ENCODE peak calls at places on chromosome X, in six cellular contexts. H is GM23248, G is hepatocyte, W is PC-3, M is mesenchymal stem cell, A is SK-N-SH. E is an unnamed sample. For H3K4me1, the result is how much of the 10 kb centered on the place peaks cover.

GRCh38 chrX:137565921-137566745 is at the start of gene ZIC3:
- DNase-seq in H (peak), G (peak), W (peak), M (peak), A (peak), E (no peak)

GRCh38 chrX:84760560-84760959 is 243.1 kb upstream of the APOOL start:
- DNase-seq in H (no peak), G (no peak), W (no peak), M (no peak), A (no peak), E (no peak)

GRCh38 chrX:107629533-107629909 is 1.2 kb downstream of the PRPS1 start:
- DNase-seq in H (peak), G (peak), W (peak), M (peak), A (peak), E (peak)

GRCh38 chrX:136879001-136879667 is 1.4 kb downstream of the RBMX start:
- DNase-seq in H (peak), G (no peak), W (no peak), M (peak), A (no peak), E (no peak)

GRCh38 chrX:86845101-86845500 is 672.5 kb upstream of the KLHL4 start:
- DNase-seq in H (no peak), G (no peak), W (no peak), M (no peak), A (no peak), E (no peak)

GRCh38 chrX:11386001-11386523 is 92.8 kb downstream of the AMELX start:
- DNase-seq in H (peak), G (peak), W (peak), M (peak), A (no peak), E (no peak)

GRCh38 chrX:86002076-86002896 is 45.1 kb downstream of the CHM start:
- DNase-seq in H (no peak), G (peak), W (peak), M (peak), A (no peak), E (peak)

GRCh38 chrX:52923781-52924241 is 26.7 kb downstream of the FAM156B start:
- DNase-seq in H (peak), G (peak), W (peak), M (peak), A (no peak), E (peak)

GRCh38 chrX:65871671-65872311 is 168.1 kb downstream of the VSIG4 start:
- DNase-seq in H (peak), G (peak), W (peak), M (no peak), A (no peak), E (peak)

GRCh38 chrX:107935200-107935599 is 47.0 kb downstream of the TEX13B start:
- DNase-seq in H (peak), G (no peak), W (peak), M (peak), A (no peak), E (no peak)

GRCh38 chrX:24498181-24498580 is 33.1 kb downstream of the PDK3 start:
- DNase-seq in H (peak), G (peak), W (no peak), M (no peak), A (no peak), E (peak)

GRCh38 chrX:96692454-96692853 is 7.8 kb downstream of the DIAPH2 start:
- DNase-seq in H (peak), G (no peak), W (no peak), M (no peak), A (no peak), E (no peak)

GRCh38 chrX:111375747-111376146 is 36.2 kb downstream of the DCX start:
- DNase-seq in H (peak), G (peak), W (no peak), M (peak), A (no peak), E (no peak)

GRCh38 chrX:118164138-118164537 is 47.5 kb upstream of the KLHL13 start:
- DNase-seq in H (peak), G (no peak), W (peak), M (no peak), A (no peak), E (no peak)

GRCh38 chrX:83508006-83508405 is at the start of gene POU3F4:
- DNase-seq in H (peak), G (no peak), W (no peak), M (no peak), A (no peak), E (no peak)

GRCh38 chrX:38672646-38673045 is 111.3 kb downstream of the TSPAN7 start:
- DNase-seq in H (no peak), G (no peak), W (no peak), M (no peak), A (no peak), E (no peak)

GRCh38 chrX:119008122-119008744 is 33.8 kb downstream of the LONRF3 start:
- DNase-seq in H (peak), G (peak), W (peak), M (peak), A (peak), E (peak)

GRCh38 chrX:7925867-7926472 is 1.2 kb downstream of the PNPLA4 start:
- DNase-seq in H (peak), G (peak), W (peak), M (peak), A (peak), E (peak)

GRCh38 chrX:69221239-69222102 is 56.2 kb upstream of the PJA1 start:
- DNase-seq in H (no peak), G (no peak), W (no peak), M (no peak), A (no peak), E (no peak)

GRCh38 chrX:133191739-133192039 is 26.5 kb downstream of the TFDP3 start:
- DNase-seq in H (no peak), G (no peak), W (peak), M (no peak), A (no peak), E (no peak)

GRCh38 chrX:136909119-136909705 is 28.7 kb upstream of the RBMX start:
- DNase-seq in H (peak), G (peak), W (peak), M (peak), A (peak), E (peak)

GRCh38 chrX:115940348-115940747 is 230.2 kb upstream of the AGTR2 start:
- DNase-seq in H (no peak), G (no peak), W (no peak), M (no peak), A (no peak), E (peak)

GRCh38 chrX:109732319-109732779 is 708 bp downstream of the ACSL4 start:
- DNase-seq in H (peak), G (peak), W (peak), M (peak), A (peak), E (peak)

GRCh38 chrX:2679534-2680485 is 11.3 kb upstream of the CD99 start:
- DNase-seq in H (no peak), G (peak), W (no peak), M (peak), A (no peak), E (no peak)

GRCh38 chrX:111568356-111568755 is 56.9 kb downstream of the SERTM2 start:
- DNase-seq in H (peak), G (peak), W (peak), M (peak), A (peak), E (no peak)

GRCh38 chrX:129980540-129981206 is 1.8 kb upstream of the BCORL1 start:
- DNase-seq in H (peak), G (peak), W (peak), M (no peak), A (peak), E (no peak)

GRCh38 chrX:143571521-143571920 is 54.2 kb upstream of the SPANXN3 start:
- DNase-seq in H (no peak), G (no peak), W (peak), M (peak), A (no peak), E (no peak)

GRCh38 chrX:134732152-134732551 is 73.9 kb upstream of the PLAC1 start:
- DNase-seq in H (no peak), G (no peak), W (no peak), M (no peak), A (peak), E (no peak)

GRCh38 chrX:37541991-37542390 is 29.5 kb upstream of the LANCL3 start:
- DNase-seq in H (no peak), G (no peak), W (no peak), M (no peak), A (no peak), E (no peak)

GRCh38 chrX:65750674-65751469 is 83.4 kb downstream of the MSN start:
- DNase-seq in H (no peak), G (no peak), W (no peak), M (no peak), A (no peak), E (peak)

GRCh38 chrX:16807548-16807947 is 21.3 kb downstream of the TXLNG start:
- DNase-seq in H (peak), G (peak), W (no peak), M (peak), A (peak), E (no peak)

GRCh38 chrX:15340867-15341266 is 5.5 kb upstream of the PIGA start:
- DNase-seq in H (no peak), G (no peak), W (no peak), M (no peak), A (no peak), E (no peak)

GRCh38 chrX:120575379-120576114 is 14.8 kb upstream of the CUL4B start:
- DNase-seq in H (no peak), G (no peak), W (no peak), M (no peak), A (no peak), E (no peak)

GRCh38 chrX:8741981-8742380 is 10.0 kb upstream of the ANOS1 start:
- DNase-seq in H (no peak), G (no peak), W (no peak), M (no peak), A (no peak), E (no peak)

GRCh38 chrX:77160301-77160700 is 286.9 kb upstream of the FGF16 start:
- DNase-seq in H (peak), G (no peak), W (peak), M (no peak), A (no peak), E (no peak)

GRCh38 chrX:131792789-131793462 is 230.2 kb upstream of the STK26 start:
- DNase-seq in H (peak), G (no peak), W (peak), M (no peak), A (peak), E (peak)
- H3K4me2 ChIP-seq in H (no peak), G (no peak), W (no peak), M (no peak), A (peak), E (peak)

DNA sequence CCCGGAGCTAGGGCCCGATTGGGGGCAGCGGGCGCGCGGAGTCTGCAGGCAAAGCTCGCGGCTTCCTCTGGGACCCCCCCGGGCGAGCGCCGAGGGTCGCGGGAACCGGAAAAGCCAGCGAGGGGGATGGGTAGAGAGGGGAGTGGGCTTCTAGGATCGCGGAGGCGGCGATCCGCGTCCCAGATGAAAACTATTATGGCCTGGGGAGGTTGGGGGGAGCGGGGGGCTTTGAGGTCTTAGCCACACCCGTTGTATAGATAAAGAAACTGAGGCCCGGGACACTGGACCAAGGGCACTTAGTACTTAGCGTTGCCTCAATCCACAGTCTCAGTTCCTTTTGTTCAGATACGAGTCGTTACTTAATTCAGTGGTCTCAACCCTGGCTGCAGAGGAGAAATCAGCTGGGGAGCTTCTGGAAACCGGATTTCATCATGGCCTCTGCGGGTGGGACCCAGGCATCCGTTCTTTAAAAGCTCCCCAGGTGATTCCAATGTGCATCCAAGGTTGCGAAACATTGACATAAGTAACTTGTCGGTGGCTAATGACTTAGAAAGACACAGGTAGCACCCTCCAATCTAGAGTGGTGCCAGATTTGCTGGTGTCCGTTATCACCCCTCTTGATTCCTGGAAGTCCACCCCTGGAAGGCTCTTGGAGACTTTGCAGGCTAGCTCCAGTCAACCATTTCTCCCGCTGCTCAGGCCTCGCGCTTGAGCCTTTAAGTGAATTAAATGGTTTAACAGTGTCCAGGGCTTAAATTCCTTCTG is 90.7 kb downstream of the GEMIN8 start:
- DNase-seq in H (no peak), G (no peak), W (no peak), M (no peak), A (no peak), E (no peak)
- H3K4me1 ChIP-seq in H (under half), G (under half), W (under half), M (under half), A (under half), E (under half)

GRCh38 chrX:153476628-153477027 is 6.3 kb upstream of the HAUS7 start:
- DNase-seq in H (peak), G (peak), W (no peak), M (no peak), A (peak), E (no peak)
- H3K4me2 ChIP-seq in H (peak), G (peak), W (no peak), M (no peak), A (peak), E (no peak)

GRCh38 chrX:49877397-49878101 is 1.7 kb upstream of the USP27X start:
- DNase-seq in H (no peak), G (peak), W (no peak), M (no peak), A (no peak), E (no peak)

GRCh38 chrX:49878128-49878833 is 1.0 kb upstream of the USP27X start:
- DNase-seq in H (no peak), G (no peak), W (no peak), M (no peak), A (peak), E (no peak)

GRCh38 chrX:49879656-49880277 is 483 bp downstream of the USP27X start:
- DNase-seq in H (peak), G (no peak), W (no peak), M (peak), A (peak), E (no peak)

GRCh38 chrX:49878834-49879655 is at the start of gene USP27X:
- DNase-seq in H (peak), G (peak), W (peak), M (peak), A (peak), E (peak)

GRCh38 chrX:49880668-49881067 is 1.4 kb downstream of the USP27X start:
- DNase-seq in H (no peak), G (no peak), W (no peak), M (no peak), A (no peak), E (no peak)
- H3K4me1 ChIP-seq in H (under half), G (under half), W (under half), M (under half), A (under half), E (under half)

GRCh38 chrX:150572206-150572605 is 3.8 kb downstream of the MTM1 start:
- DNase-seq in H (peak), G (no peak), W (peak), M (no peak), A (no peak), E (no peak)

GRCh38 chrX:150569155-150569477 is 695 bp downstream of the MTM1 start:
- DNase-seq in H (peak), G (peak), W (peak), M (no peak), A (no peak), E (peak)

GRCh38 chrX:150568320-150569154 is at the start of gene MTM1:
- DNase-seq in H (peak), G (peak), W (peak), M (peak), A (peak), E (peak)

GRCh38 chrX:150567645-150568319 is 639 bp upstream of the MTM1 start:
- DNase-seq in H (no peak), G (no peak), W (peak), M (no peak), A (no peak), E (no peak)

DNA sequence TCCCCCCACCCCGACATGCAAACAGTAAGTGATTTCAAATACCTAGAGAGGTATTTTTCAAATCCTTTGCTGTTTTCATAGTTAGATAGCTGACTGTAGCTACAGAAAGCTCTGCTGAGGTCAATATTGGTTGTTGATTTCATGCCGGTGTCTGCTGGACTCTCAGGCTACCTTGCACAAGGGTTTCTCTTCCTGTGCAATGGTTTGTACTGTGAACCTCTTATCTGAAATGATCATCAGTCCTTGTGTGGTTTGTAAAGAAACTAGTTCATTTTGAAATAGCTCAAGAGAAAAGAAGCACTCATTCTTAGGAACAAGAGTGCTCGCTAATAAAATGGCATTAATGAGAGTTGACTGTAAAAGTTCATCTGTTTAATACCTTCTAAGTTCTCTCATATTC is 2.1 kb downstream of the MTM1 start:
- DNase-seq in H (no peak), G (no peak), W (peak), M (peak), A (no peak), E (peak)
- H3K4me2 ChIP-seq in H (no peak), G (peak), W (peak), M (no peak), A (peak), E (peak)

GRCh38 chrX:48685416-48685815 is 1.8 kb downstream of the WAS start:
- DNase-seq in H (no peak), G (no peak), W (no peak), M (no peak), A (no peak), E (no peak)
- H3K4me1 ChIP-seq in H (under half), G (under half), W (under half), M (under half), A (under half), E (under half)

GRCh38 chrX:131213400-131213799 is 75.7 kb downstream of the IGSF1 start:
- DNase-seq in H (no peak), G (no peak), W (no peak), M (no peak), A (no peak), E (no peak)
- H3K4me2 ChIP-seq in H (no peak), G (no peak), W (no peak), M (no peak), A (no peak), E (no peak)

DNA sequence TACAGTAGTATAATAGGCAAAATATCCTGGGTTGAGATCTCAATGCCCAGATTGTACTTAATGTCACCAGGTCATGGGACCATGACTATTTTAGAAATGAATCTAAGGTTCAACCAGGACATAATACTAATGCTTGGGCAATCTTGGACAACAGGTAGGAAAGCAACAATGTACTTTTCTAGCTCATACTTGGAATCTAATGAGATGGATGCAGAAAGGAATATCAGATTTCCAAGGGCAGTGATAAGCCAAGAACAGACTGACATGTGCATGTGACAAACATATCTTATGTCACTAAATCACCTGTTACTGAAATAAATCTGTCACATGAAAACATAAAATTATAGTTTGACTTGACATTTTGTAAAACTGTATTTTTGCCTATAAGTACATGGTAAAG is 51.1 kb downstream of the RPS6KA3 start:
- DNase-seq in H (no peak), G (no peak), W (no peak), M (no peak), A (no peak), E (no peak)
- H3K4me1 ChIP-seq in H (under half), G (under half), W (under half), M (under half), A (under half), E (under half)

GRCh38 chrX:46635186-46635585 is 61.6 kb downstream of the CHST7 start:
- DNase-seq in H (no peak), G (no peak), W (no peak), M (no peak), A (no peak), E (no peak)
- H3K4me2 ChIP-seq in H (no peak), G (no peak), W (no peak), M (no peak), A (no peak), E (no peak)